ENCODE peak calls at places on chromosomes 5 and 9, in five cellular contexts. J is substantia nigra, N is Right ventricle myocardium inferior, R is Calu3, Y is endothelial cell. Q is an unnamed sample.

GRCh38 chr5:101306391-101307137 is 403.5 kb upstream of the ST8SIA4 start:
- DNase-seq in J (no peak), N (no peak), R (no peak), Y (no peak), Q (no peak)

GRCh38 chr5:175380701-175381100 is 63.3 kb downstream of the DRD1 start:
- DNase-seq in J (no peak), N (no peak), R (no peak), Y (no peak), Q (no peak)

GRCh38 chr5:159451197-159452052 is 121.1 kb upstream of the IL12B start:
- DNase-seq in J (no peak), N (no peak), R (no peak), Y (no peak), Q (no peak)

GRCh38 chr9:98255064-98255577 is 328 bp downstream of the TBC1D2 start:
- DNase-seq in J (peak), N (no peak), R (no peak), Y (peak), Q (peak)

GRCh38 chr9:133714606-133715294 is 23.4 kb downstream of the SARDH start:
- DNase-seq in J (no peak), N (peak), R (no peak), Y (peak), Q (no peak)

GRCh38 chr9:107542814-107543213 is 53.2 kb upstream of the KLF4 start:
- DNase-seq in J (no peak), N (no peak), R (no peak), Y (no peak), Q (no peak)

GRCh38 chr5:168317096-168317520 is 25.7 kb downstream of the WWC1 start:
- DNase-seq in J (peak), N (no peak), R (no peak), Y (no peak), Q (no peak)

GRCh38 chr9:135077497-135078200 is 9.8 kb upstream of the OLFM1 start:
- DNase-seq in J (no peak), N (no peak), R (no peak), Y (peak), Q (peak)

GRCh38 chr5:74889523-74890105 is 23.4 kb upstream of the FAM169A start:
- DNase-seq in J (no peak), N (no peak), R (no peak), Y (no peak), Q (no peak)

GRCh38 chr9:128921881-128922763 is 1.3 kb downstream of the PHYHD1 start:
- DNase-seq in J (peak), N (no peak), R (no peak), Y (peak), Q (peak)

GRCh38 chr5:139745121-139745799 is 50.3 kb upstream of the PSD2 start:
- DNase-seq in J (peak), N (peak), R (peak), Y (no peak), Q (no peak)

GRCh38 chr9:128819716-128820664 is 1.7 kb downstream of the ENDOG start:
- DNase-seq in J (no peak), N (peak), R (no peak), Y (no peak), Q (no peak)

GRCh38 chr5:13994606-13995336 is 50.3 kb upstream of the DNAH5 start:
- DNase-seq in J (no peak), N (no peak), R (no peak), Y (no peak), Q (no peak)

GRCh38 chr9:89278997-89279739 is 31.8 kb upstream of the CKS2 start:
- DNase-seq in J (no peak), N (no peak), R (peak), Y (peak), Q (no peak)

GRCh38 chr5:108818613-108819272 is 71.0 kb downstream of the FER start:
- DNase-seq in J (no peak), N (no peak), R (no peak), Y (no peak), Q (no peak)

GRCh38 chr5:31688515-31689092 is 49.7 kb downstream of the PDZD2 start:
- DNase-seq in J (no peak), N (no peak), R (no peak), Y (no peak), Q (no peak)

GRCh38 chr5:179870403-179870903 is 11.8 kb upstream of the MRNIP start:
- DNase-seq in J (peak), N (peak), R (peak), Y (peak), Q (no peak)

GRCh38 chr5:93107141-93107540 is 473.9 kb downstream of the NR2F1-AS1 start:
- DNase-seq in J (no peak), N (no peak), R (no peak), Y (no peak), Q (no peak)

GRCh38 chr5:37272564-37272963 is 23.4 kb upstream of the CPLANE1 start:
- DNase-seq in J (no peak), N (no peak), R (peak), Y (no peak), Q (no peak)

GRCh38 chr9:1647776-1648175 is 367.4 kb upstream of the SMARCA2 start:
- DNase-seq in J (no peak), N (no peak), R (no peak), Y (no peak), Q (no peak)

GRCh38 chr5:40736103-40736875 is 19.5 kb downstream of the TTC33 start:
- DNase-seq in J (no peak), N (no peak), R (peak), Y (peak), Q (no peak)

GRCh38 chr5:61263561-61264272 is 68.3 kb upstream of the ZSWIM6 start:
- DNase-seq in J (no peak), N (no peak), R (no peak), Y (peak), Q (no peak)

GRCh38 chr5:1526681-1527131 is 2.9 kb upstream of the LPCAT1 start:
- DNase-seq in J (no peak), N (no peak), R (no peak), Y (no peak), Q (no peak)

GRCh38 chr5:55713871-55714270 is 1.7 kb upstream of the SLC38A9 start:
- DNase-seq in J (no peak), N (no peak), R (no peak), Y (no peak), Q (no peak)

GRCh38 chr5:39175273-39175955 is 43.9 kb downstream of the FYB1 start:
- DNase-seq in J (no peak), N (no peak), R (no peak), Y (no peak), Q (no peak)

GRCh38 chr5:179343021-179343781 is 2.1 kb downstream of the ADAMTS2 start:
- DNase-seq in J (no peak), N (no peak), R (no peak), Y (no peak), Q (no peak)

GRCh38 chr9:65449423-65449822 is 164.4 kb upstream of the FOXD4L5 start:
- DNase-seq in J (no peak), N (no peak), R (no peak), Y (no peak), Q (no peak)

GRCh38 chr9:77514886-77515711 is 133.0 kb downstream of the GNA14 start:
- DNase-seq in J (peak), N (no peak), R (no peak), Y (peak), Q (no peak)